ENCODE peak calls at places on chromosomes 4 and X, in seven cellular contexts. Y is foreskin fibroblast, G is uterus, N is fibroblast of lung, F is heart right ventricle, S is cardiac fibroblast, X is upper lobe of right lung. O is an unnamed sample.

GRCh38 chr4:39613093-39613656 is 25.5 kb downstream of the SMIM14 start:
- DNase-seq in Y (peak), G (no peak), N (peak), F (no peak), S (no peak), X (no peak), O (peak)

GRCh38 chr4:185120631-185120946 is 22.5 kb upstream of the SLC25A4 start:
- DNase-seq in Y (no peak), G (no peak), N (no peak), F (no peak), S (no peak), X (no peak), O (no peak)

GRCh38 chr4:126710935-126711334 is 921.8 kb upstream of the INTU start:
- DNase-seq in Y (no peak), G (no peak), N (no peak), F (no peak), S (no peak), X (no peak), O (no peak)

GRCh38 chrX:101658661-101659477 is 781 bp downstream of the ARMCX2 start:
- DNase-seq in Y (peak), G (peak), N (peak), F (peak), S (peak), X (peak), O (peak)

GRCh38 chrX:18406531-18407266 is 18.7 kb upstream of the CDKL5 start:
- DNase-seq in Y (no peak), G (no peak), N (no peak), F (no peak), S (peak), X (no peak), O (no peak)

GRCh38 chr4:66372706-66373105 is 702.4 kb upstream of the EPHA5 start:
- DNase-seq in Y (no peak), G (no peak), N (no peak), F (no peak), S (peak), X (no peak), O (no peak)

GRCh38 chr4:87132035-87132434 is 88.4 kb downstream of the KLHL8 start:
- DNase-seq in Y (no peak), G (no peak), N (no peak), F (no peak), S (no peak), X (no peak), O (no peak)

GRCh38 chr4:62560858-62561257 is 1360.7 kb downstream of the ADGRL3 start:
- DNase-seq in Y (no peak), G (no peak), N (no peak), F (no peak), S (no peak), X (no peak), O (no peak)

GRCh38 chr4:36213956-36214355 is 30.4 kb downstream of the ARAP2 start:
- DNase-seq in Y (no peak), G (no peak), N (no peak), F (no peak), S (no peak), X (no peak), O (no peak)

GRCh38 chr4:177511611-177512010 is 69.4 kb upstream of the AGA start:
- DNase-seq in Y (no peak), G (no peak), N (no peak), F (no peak), S (no peak), X (no peak), O (no peak)

GRCh38 chr4:122765702-122766352 is 33.3 kb downstream of the BBS12 start:
- DNase-seq in Y (peak), G (no peak), N (peak), F (no peak), S (peak), X (no peak), O (no peak)

GRCh38 chr4:123528501-123529277 is 132.1 kb downstream of the SPRY1 start:
- DNase-seq in Y (no peak), G (no peak), N (no peak), F (no peak), S (no peak), X (no peak), O (no peak)

DNA sequence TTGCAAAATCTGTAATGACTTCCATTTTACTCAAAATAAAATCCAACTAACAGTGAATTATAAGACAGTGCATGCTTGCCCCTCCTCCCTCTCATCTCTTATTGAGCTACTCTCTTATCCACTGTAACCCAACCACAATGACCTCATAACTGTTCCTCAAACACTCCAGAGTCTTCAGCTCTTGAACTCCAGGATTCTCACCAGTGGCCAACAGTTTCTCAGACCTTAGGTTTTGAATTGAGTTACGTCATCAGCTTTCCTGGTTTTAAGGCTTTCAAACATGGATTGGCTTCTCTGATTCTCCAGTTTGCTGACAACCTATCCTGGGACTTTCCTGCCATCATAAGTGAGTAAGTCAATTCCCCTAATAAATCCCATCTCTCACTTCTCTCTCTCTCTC is 938.3 kb downstream of the RAB28 start:
- DNase-seq in Y (no peak), G (no peak), N (no peak), F (no peak), S (peak), X (no peak), O (no peak)
- H3K4me3 ChIP-seq in Y (no peak), G (no peak), N (no peak), F (no peak), S (no peak), X (no peak), O (no peak)

DNA sequence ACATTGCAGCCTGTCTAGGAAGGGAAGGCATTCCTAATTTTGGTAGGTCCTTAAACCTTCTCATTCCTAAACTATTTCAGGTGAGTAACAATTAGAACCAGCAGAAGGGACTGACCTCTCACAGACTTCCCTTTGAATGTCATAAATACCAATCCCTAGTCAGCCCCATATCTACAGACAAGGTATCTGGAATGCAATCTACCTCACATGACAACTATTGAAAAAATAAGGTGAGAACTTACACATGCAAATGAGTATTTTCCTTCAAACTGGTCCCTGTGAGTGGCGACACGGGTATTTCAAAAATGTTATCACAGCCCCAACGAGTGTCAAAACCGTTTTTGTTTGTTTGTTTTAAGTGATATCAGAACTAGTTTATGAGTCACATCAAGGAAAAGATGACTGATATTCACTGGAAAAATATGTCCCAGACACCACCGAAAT is 102.4 kb upstream of the VCX2 start:
- DNase-seq in Y (no peak), G (no peak), N (no peak), F (no peak), S (no peak), X (no peak), O (no peak)
- TF ChIP-seq CTCF in Y (no peak), G (no peak), N (no peak), F (no peak), S (no peak), X (no peak), O (no peak)

GRCh38 chrX:71098302-71098701 is 2.7 kb downstream of the FOXO4 start:
- DNase-seq in Y (peak), G (peak), N (peak), F (peak), S (peak), X (peak), O (peak)

GRCh38 chrX:71096702-71097032 is 1.0 kb downstream of the FOXO4 start:
- DNase-seq in Y (no peak), G (no peak), N (no peak), F (no peak), S (no peak), X (no peak), O (no peak)

GRCh38 chrX:71100581-71101505 is 5.2 kb downstream of the FOXO4 start:
- DNase-seq in Y (no peak), G (no peak), N (no peak), F (no peak), S (no peak), X (no peak), O (no peak)

GRCh38 chrX:71099736-71100135 is 4.1 kb downstream of the FOXO4 start:
- DNase-seq in Y (no peak), G (no peak), N (no peak), F (no peak), S (no peak), X (no peak), O (no peak)

GRCh38 chrX:71098951-71099506 is 3.4 kb downstream of the FOXO4 start:
- DNase-seq in Y (no peak), G (no peak), N (no peak), F (no peak), S (no peak), X (no peak), O (no peak)
- H3K4me3 ChIP-seq in Y (no peak), G (no peak), N (no peak), F (no peak), S (no peak), X (no peak), O (no peak)

GRCh38 chr4:1898007-1898406 is 26.8 kb downstream of the NSD2 start:
- DNase-seq in Y (no peak), G (no peak), N (no peak), F (no peak), S (no peak), X (peak), O (no peak)

GRCh38 chr4:1895971-1896657 is 24.9 kb downstream of the NSD2 start:
- DNase-seq in Y (no peak), G (no peak), N (no peak), F (no peak), S (no peak), X (peak), O (no peak)

GRCh38 chr4:1898681-1899080 is 27.5 kb downstream of the NSD2 start:
- DNase-seq in Y (no peak), G (no peak), N (no peak), F (no peak), S (no peak), X (no peak), O (peak)

GRCh38 chr4:1895489-1895888 is 24.3 kb downstream of the NSD2 start:
- DNase-seq in Y (no peak), G (no peak), N (no peak), F (no peak), S (no peak), X (no peak), O (no peak)

DNA sequence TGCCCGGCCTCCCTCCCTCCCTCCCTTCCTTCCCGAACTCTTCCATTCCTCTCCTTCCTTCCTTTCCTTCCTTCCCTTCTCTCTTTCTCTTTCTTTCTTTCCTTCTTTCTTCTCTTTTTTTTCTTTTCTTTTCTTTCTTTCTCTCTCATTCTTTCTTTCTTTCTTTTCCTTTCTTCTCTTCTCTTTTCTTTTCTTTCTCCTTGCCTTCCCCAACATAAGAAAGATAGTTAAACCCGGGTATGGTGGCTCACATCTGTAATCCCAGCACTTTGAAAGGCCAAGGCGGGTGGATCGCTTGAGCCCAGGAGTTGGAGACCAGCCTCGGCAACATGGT is 25.4 kb downstream of the NSD2 start:
- DNase-seq in Y (no peak), G (no peak), N (no peak), F (no peak), S (no peak), X (peak), O (no peak)
- TF ChIP-seq CTCF in Y (no peak), G (no peak), N (no peak), F (no peak), S (no peak), X (no peak), O (no peak)

GRCh38 chr4:19278665-19279064 is 973.0 kb upstream of the SLIT2 start:
- DNase-seq in Y (no peak), G (no peak), N (no peak), F (no peak), S (no peak), X (no peak), O (no peak)
- H3K4me3 ChIP-seq in Y (no peak), G (no peak), N (no peak), F (no peak), S (no peak), X (no peak), O (no peak)

GRCh38 chr4:143085224-143085623 is 99.5 kb upstream of the USP38 start:
- DNase-seq in Y (peak), G (no peak), N (peak), F (no peak), S (peak), X (no peak), O (no peak)
- TF ChIP-seq CTCF in Y (no peak), G (peak), N (no peak), F (no peak), S (no peak), X (peak), O (no peak)

O was measured in GM12865.